ENCODE peak calls at places on chromosomes 5 and 9, in seven cellular contexts. One of them, this sample, is unnamed.

GRCh38 chr5:33233013-33233463 is 207.7 kb upstream of the TARS1 start:
- DNase-seq in astrocyte of the spinal cord: peak
- DNase-seq in non-pigmented ciliary epithelial cell: no peak
- DNase-seq in NCI-H774: no peak
- DNase-seq in endodermal cell: no peak
- DNase-seq in activated CD4-positive, alpha-beta memory T cell treated with anti-CD3 and anti-CD28 coated beads, Interleukin-2, amount 10 ng/mL, durations not matched to agents 7 days and 5 days: no peak
- DNase-seq in activated T-cell treated with anti-CD3 and anti-CD28 coated beads for 1 hour: no peak
- DNase-seq in this sample: no peak

GRCh38 chr5:40677456-40677855 is 2.3 kb upstream of the PTGER4 start:
- DNase-seq in astrocyte of the spinal cord: no peak
- DNase-seq in non-pigmented ciliary epithelial cell: no peak
- DNase-seq in NCI-H774: no peak
- DNase-seq in endodermal cell: no peak
- DNase-seq in activated CD4-positive, alpha-beta memory T cell treated with anti-CD3 and anti-CD28 coated beads, Interleukin-2, amount 10 ng/mL, durations not matched to agents 7 days and 5 days: no peak
- DNase-seq in activated T-cell treated with anti-CD3 and anti-CD28 coated beads for 1 hour: no peak
- DNase-seq in this sample: no peak

GRCh38 chr5:150671509-150672236 is 10.6 kb downstream of the MYOZ3 start:
- DNase-seq in astrocyte of the spinal cord: no peak
- DNase-seq in non-pigmented ciliary epithelial cell: no peak
- DNase-seq in NCI-H774: no peak
- DNase-seq in endodermal cell: peak
- DNase-seq in activated CD4-positive, alpha-beta memory T cell treated with anti-CD3 and anti-CD28 coated beads, Interleukin-2, amount 10 ng/mL, durations not matched to agents 7 days and 5 days: no peak
- DNase-seq in activated T-cell treated with anti-CD3 and anti-CD28 coated beads for 1 hour: no peak
- DNase-seq in this sample: no peak

GRCh38 chr9:14769235-14769580 is 46.7 kb upstream of the CER1 start:
- DNase-seq in astrocyte of the spinal cord: peak
- DNase-seq in non-pigmented ciliary epithelial cell: peak
- DNase-seq in NCI-H774: peak
- DNase-seq in endodermal cell: peak
- DNase-seq in activated CD4-positive, alpha-beta memory T cell treated with anti-CD3 and anti-CD28 coated beads, Interleukin-2, amount 10 ng/mL, durations not matched to agents 7 days and 5 days: no peak
- DNase-seq in activated T-cell treated with anti-CD3 and anti-CD28 coated beads for 1 hour: no peak
- DNase-seq in this sample: no peak

GRCh38 chr5:114361724-114362196 is at the start of gene KCNN2:
- DNase-seq in astrocyte of the spinal cord: peak
- DNase-seq in non-pigmented ciliary epithelial cell: no peak
- DNase-seq in NCI-H774: no peak
- DNase-seq in endodermal cell: peak
- DNase-seq in activated CD4-positive, alpha-beta memory T cell treated with anti-CD3 and anti-CD28 coated beads, Interleukin-2, amount 10 ng/mL, durations not matched to agents 7 days and 5 days: no peak
- DNase-seq in activated T-cell treated with anti-CD3 and anti-CD28 coated beads for 1 hour: no peak
- DNase-seq in this sample: peak

GRCh38 chr9:19201899-19202891 is 28.3 kb upstream of the DENND4C start:
- DNase-seq in astrocyte of the spinal cord: no peak
- DNase-seq in non-pigmented ciliary epithelial cell: no peak
- DNase-seq in NCI-H774: no peak
- DNase-seq in endodermal cell: peak
- DNase-seq in activated CD4-positive, alpha-beta memory T cell treated with anti-CD3 and anti-CD28 coated beads, Interleukin-2, amount 10 ng/mL, durations not matched to agents 7 days and 5 days: no peak
- DNase-seq in activated T-cell treated with anti-CD3 and anti-CD28 coated beads for 1 hour: no peak
- DNase-seq in this sample: no peak

GRCh38 chr5:180133060-180133459 is 61.5 kb upstream of the RNF130 start:
- DNase-seq in astrocyte of the spinal cord: no peak
- DNase-seq in non-pigmented ciliary epithelial cell: no peak
- DNase-seq in NCI-H774: no peak
- DNase-seq in endodermal cell: peak
- DNase-seq in activated CD4-positive, alpha-beta memory T cell treated with anti-CD3 and anti-CD28 coated beads, Interleukin-2, amount 10 ng/mL, durations not matched to agents 7 days and 5 days: no peak
- DNase-seq in activated T-cell treated with anti-CD3 and anti-CD28 coated beads for 1 hour: no peak
- DNase-seq in this sample: peak

GRCh38 chr5:180808461-180809000 is 5.9 kb upstream of the MGAT1 start:
- DNase-seq in astrocyte of the spinal cord: no peak
- DNase-seq in non-pigmented ciliary epithelial cell: no peak
- DNase-seq in NCI-H774: no peak
- DNase-seq in endodermal cell: no peak
- DNase-seq in activated CD4-positive, alpha-beta memory T cell treated with anti-CD3 and anti-CD28 coated beads, Interleukin-2, amount 10 ng/mL, durations not matched to agents 7 days and 5 days: no peak
- DNase-seq in activated T-cell treated with anti-CD3 and anti-CD28 coated beads for 1 hour: no peak
- DNase-seq in this sample: no peak

GRCh38 chr5:175457466-175457865 is 13.5 kb upstream of the DRD1 start:
- DNase-seq in astrocyte of the spinal cord: no peak
- DNase-seq in non-pigmented ciliary epithelial cell: no peak
- DNase-seq in NCI-H774: no peak
- DNase-seq in endodermal cell: no peak
- DNase-seq in activated CD4-positive, alpha-beta memory T cell treated with anti-CD3 and anti-CD28 coated beads, Interleukin-2, amount 10 ng/mL, durations not matched to agents 7 days and 5 days: no peak
- DNase-seq in activated T-cell treated with anti-CD3 and anti-CD28 coated beads for 1 hour: no peak
- DNase-seq in this sample: no peak

GRCh38 chr5:40790947-40791593 is 7.1 kb downstream of the PRKAA1 start:
- DNase-seq in astrocyte of the spinal cord: no peak
- DNase-seq in non-pigmented ciliary epithelial cell: no peak
- DNase-seq in NCI-H774: no peak
- DNase-seq in endodermal cell: no peak
- DNase-seq in activated CD4-positive, alpha-beta memory T cell treated with anti-CD3 and anti-CD28 coated beads, Interleukin-2, amount 10 ng/mL, durations not matched to agents 7 days and 5 days: no peak
- DNase-seq in activated T-cell treated with anti-CD3 and anti-CD28 coated beads for 1 hour: no peak
- DNase-seq in this sample: no peak

GRCh38 chr5:17947029-17947428 is 312.8 kb downstream of the TAF11L14 start:
- DNase-seq in astrocyte of the spinal cord: no peak
- DNase-seq in non-pigmented ciliary epithelial cell: no peak
- DNase-seq in NCI-H774: no peak
- DNase-seq in endodermal cell: no peak
- DNase-seq in activated CD4-positive, alpha-beta memory T cell treated with anti-CD3 and anti-CD28 coated beads, Interleukin-2, amount 10 ng/mL, durations not matched to agents 7 days and 5 days: no peak
- DNase-seq in activated T-cell treated with anti-CD3 and anti-CD28 coated beads for 1 hour: no peak
- DNase-seq in this sample: no peak

GRCh38 chr5:16550316-16550952 is 66.4 kb downstream of the RETREG1 start:
- DNase-seq in astrocyte of the spinal cord: peak
- DNase-seq in non-pigmented ciliary epithelial cell: no peak
- DNase-seq in NCI-H774: peak
- DNase-seq in endodermal cell: peak
- DNase-seq in activated CD4-positive, alpha-beta memory T cell treated with anti-CD3 and anti-CD28 coated beads, Interleukin-2, amount 10 ng/mL, durations not matched to agents 7 days and 5 days: peak
- DNase-seq in activated T-cell treated with anti-CD3 and anti-CD28 coated beads for 1 hour: no peak
- DNase-seq in this sample: peak

GRCh38 chr5:57488308-57488955 is 5.8 kb upstream of the ACTBL2 start:
- DNase-seq in astrocyte of the spinal cord: peak
- DNase-seq in non-pigmented ciliary epithelial cell: peak
- DNase-seq in NCI-H774: no peak
- DNase-seq in endodermal cell: no peak
- DNase-seq in activated CD4-positive, alpha-beta memory T cell treated with anti-CD3 and anti-CD28 coated beads, Interleukin-2, amount 10 ng/mL, durations not matched to agents 7 days and 5 days: no peak
- DNase-seq in activated T-cell treated with anti-CD3 and anti-CD28 coated beads for 1 hour: no peak
- DNase-seq in this sample: no peak

GRCh38 chr5:2172471-2172870 is 289.7 kb upstream of the IRX4 start:
- DNase-seq in astrocyte of the spinal cord: no peak
- DNase-seq in non-pigmented ciliary epithelial cell: no peak
- DNase-seq in NCI-H774: no peak
- DNase-seq in endodermal cell: no peak
- DNase-seq in activated CD4-positive, alpha-beta memory T cell treated with anti-CD3 and anti-CD28 coated beads, Interleukin-2, amount 10 ng/mL, durations not matched to agents 7 days and 5 days: no peak
- DNase-seq in activated T-cell treated with anti-CD3 and anti-CD28 coated beads for 1 hour: no peak
- DNase-seq in this sample: no peak

GRCh38 chr5:37520811-37521210 is 141.7 kb downstream of the WDR70 start:
- DNase-seq in astrocyte of the spinal cord: no peak
- DNase-seq in non-pigmented ciliary epithelial cell: no peak
- DNase-seq in NCI-H774: no peak
- DNase-seq in endodermal cell: no peak
- DNase-seq in activated CD4-positive, alpha-beta memory T cell treated with anti-CD3 and anti-CD28 coated beads, Interleukin-2, amount 10 ng/mL, durations not matched to agents 7 days and 5 days: no peak
- DNase-seq in activated T-cell treated with anti-CD3 and anti-CD28 coated beads for 1 hour: no peak
- DNase-seq in this sample: no peak

GRCh38 chr5:57394421-57395210 is 88.0 kb downstream of the ACTBL2 start:
- DNase-seq in astrocyte of the spinal cord: no peak
- DNase-seq in non-pigmented ciliary epithelial cell: no peak
- DNase-seq in NCI-H774: no peak
- DNase-seq in endodermal cell: no peak
- DNase-seq in activated CD4-positive, alpha-beta memory T cell treated with anti-CD3 and anti-CD28 coated beads, Interleukin-2, amount 10 ng/mL, durations not matched to agents 7 days and 5 days: no peak
- DNase-seq in activated T-cell treated with anti-CD3 and anti-CD28 coated beads for 1 hour: no peak
- DNase-seq in this sample: no peak

GRCh38 chr9:108972626-108973209 is 38.5 kb downstream of the ABITRAM start:
- DNase-seq in astrocyte of the spinal cord: peak
- DNase-seq in non-pigmented ciliary epithelial cell: no peak
- DNase-seq in NCI-H774: no peak
- DNase-seq in endodermal cell: no peak
- DNase-seq in activated CD4-positive, alpha-beta memory T cell treated with anti-CD3 and anti-CD28 coated beads, Interleukin-2, amount 10 ng/mL, durations not matched to agents 7 days and 5 days: no peak
- DNase-seq in activated T-cell treated with anti-CD3 and anti-CD28 coated beads for 1 hour: no peak
- DNase-seq in this sample: no peak

GRCh38 chr9:70805953-70806352 is 315.5 kb downstream of the TRPM3 start:
- DNase-seq in astrocyte of the spinal cord: no peak
- DNase-seq in non-pigmented ciliary epithelial cell: no peak
- DNase-seq in NCI-H774: no peak
- DNase-seq in endodermal cell: no peak
- DNase-seq in activated CD4-positive, alpha-beta memory T cell treated with anti-CD3 and anti-CD28 coated beads, Interleukin-2, amount 10 ng/mL, durations not matched to agents 7 days and 5 days: no peak
- DNase-seq in activated T-cell treated with anti-CD3 and anti-CD28 coated beads for 1 hour: no peak
- DNase-seq in this sample: no peak

GRCh38 chr5:71986101-71986500 is 121.2 kb upstream of the MAP1B start:
- DNase-seq in astrocyte of the spinal cord: no peak
- DNase-seq in non-pigmented ciliary epithelial cell: no peak
- DNase-seq in NCI-H774: no peak
- DNase-seq in endodermal cell: no peak
- DNase-seq in activated CD4-positive, alpha-beta memory T cell treated with anti-CD3 and anti-CD28 coated beads, Interleukin-2, amount 10 ng/mL, durations not matched to agents 7 days and 5 days: no peak
- DNase-seq in activated T-cell treated with anti-CD3 and anti-CD28 coated beads for 1 hour: no peak
- DNase-seq in this sample: no peak

GRCh38 chr5:132388244-132389050 is 18.9 kb downstream of the SLC22A5 start:
- DNase-seq in astrocyte of the spinal cord: peak
- DNase-seq in non-pigmented ciliary epithelial cell: no peak
- DNase-seq in NCI-H774: no peak
- DNase-seq in endodermal cell: peak
- DNase-seq in activated CD4-positive, alpha-beta memory T cell treated with anti-CD3 and anti-CD28 coated beads, Interleukin-2, amount 10 ng/mL, durations not matched to agents 7 days and 5 days: no peak
- DNase-seq in activated T-cell treated with anti-CD3 and anti-CD28 coated beads for 1 hour: no peak
- DNase-seq in this sample: no peak

GRCh38 chr5:128304121-128304520 is 220.6 kb downstream of the SLC12A2 start:
- DNase-seq in astrocyte of the spinal cord: peak
- DNase-seq in non-pigmented ciliary epithelial cell: peak
- DNase-seq in NCI-H774: no peak
- DNase-seq in endodermal cell: no peak
- DNase-seq in activated CD4-positive, alpha-beta memory T cell treated with anti-CD3 and anti-CD28 coated beads, Interleukin-2, amount 10 ng/mL, durations not matched to agents 7 days and 5 days: no peak
- DNase-seq in activated T-cell treated with anti-CD3 and anti-CD28 coated beads for 1 hour: no peak
- DNase-seq in this sample: no peak

GRCh38 chr5:132895719-132896305 is 22.3 kb downstream of the LEAP2 start:
- DNase-seq in astrocyte of the spinal cord: no peak
- DNase-seq in non-pigmented ciliary epithelial cell: no peak
- DNase-seq in NCI-H774: no peak
- DNase-seq in endodermal cell: no peak
- DNase-seq in activated CD4-positive, alpha-beta memory T cell treated with anti-CD3 and anti-CD28 coated beads, Interleukin-2, amount 10 ng/mL, durations not matched to agents 7 days and 5 days: no peak
- DNase-seq in activated T-cell treated with anti-CD3 and anti-CD28 coated beads for 1 hour: no peak
- DNase-seq in this sample: no peak

GRCh38 chr5:59287361-59287760 is 606.2 kb downstream of the PDE4D start:
- DNase-seq in astrocyte of the spinal cord: no peak
- DNase-seq in non-pigmented ciliary epithelial cell: no peak
- DNase-seq in NCI-H774: no peak
- DNase-seq in endodermal cell: peak
- DNase-seq in activated CD4-positive, alpha-beta memory T cell treated with anti-CD3 and anti-CD28 coated beads, Interleukin-2, amount 10 ng/mL, durations not matched to agents 7 days and 5 days: no peak
- DNase-seq in activated T-cell treated with anti-CD3 and anti-CD28 coated beads for 1 hour: no peak
- DNase-seq in this sample: no peak

GRCh38 chr9:84750152-84750865 is 80.8 kb downstream of the NTRK2 start:
- DNase-seq in astrocyte of the spinal cord: no peak
- DNase-seq in non-pigmented ciliary epithelial cell: no peak
- DNase-seq in NCI-H774: no peak
- DNase-seq in endodermal cell: no peak
- DNase-seq in activated CD4-positive, alpha-beta memory T cell treated with anti-CD3 and anti-CD28 coated beads, Interleukin-2, amount 10 ng/mL, durations not matched to agents 7 days and 5 days: no peak
- DNase-seq in activated T-cell treated with anti-CD3 and anti-CD28 coated beads for 1 hour: no peak
- DNase-seq in this sample: no peak

GRCh38 chr5:156815988-156816599 is 34.0 kb upstream of the PPP1R2B start:
- DNase-seq in astrocyte of the spinal cord: no peak
- DNase-seq in non-pigmented ciliary epithelial cell: no peak
- DNase-seq in NCI-H774: peak
- DNase-seq in endodermal cell: peak
- DNase-seq in activated CD4-positive, alpha-beta memory T cell treated with anti-CD3 and anti-CD28 coated beads, Interleukin-2, amount 10 ng/mL, durations not matched to agents 7 days and 5 days: peak
- DNase-seq in activated T-cell treated with anti-CD3 and anti-CD28 coated beads for 1 hour: no peak
- DNase-seq in this sample: peak

GRCh38 chr5:96626956-96627355 is 35.2 kb upstream of the CAST start:
- DNase-seq in astrocyte of the spinal cord: peak
- DNase-seq in non-pigmented ciliary epithelial cell: peak
- DNase-seq in NCI-H774: no peak
- DNase-seq in endodermal cell: no peak
- DNase-seq in activated CD4-positive, alpha-beta memory T cell treated with anti-CD3 and anti-CD28 coated beads, Interleukin-2, amount 10 ng/mL, durations not matched to agents 7 days and 5 days: no peak
- DNase-seq in activated T-cell treated with anti-CD3 and anti-CD28 coated beads for 1 hour: no peak
- DNase-seq in this sample: no peak

GRCh38 chr9:133976191-133976861 is 15.8 kb downstream of the VAV2 start:
- DNase-seq in astrocyte of the spinal cord: no peak
- DNase-seq in non-pigmented ciliary epithelial cell: no peak
- DNase-seq in NCI-H774: no peak
- DNase-seq in endodermal cell: no peak
- DNase-seq in activated CD4-positive, alpha-beta memory T cell treated with anti-CD3 and anti-CD28 coated beads, Interleukin-2, amount 10 ng/mL, durations not matched to agents 7 days and 5 days: no peak
- DNase-seq in activated T-cell treated with anti-CD3 and anti-CD28 coated beads for 1 hour: no peak
- DNase-seq in this sample: no peak

GRCh38 chr9:87795178-87795577 is 69.3 kb downstream of the CTSL start:
- DNase-seq in astrocyte of the spinal cord: no peak
- DNase-seq in non-pigmented ciliary epithelial cell: no peak
- DNase-seq in NCI-H774: no peak
- DNase-seq in endodermal cell: no peak
- DNase-seq in activated CD4-positive, alpha-beta memory T cell treated with anti-CD3 and anti-CD28 coated beads, Interleukin-2, amount 10 ng/mL, durations not matched to agents 7 days and 5 days: no peak
- DNase-seq in activated T-cell treated with anti-CD3 and anti-CD28 coated beads for 1 hour: no peak
- DNase-seq in this sample: no peak